ENCODE peak calls at places on chromosomes 5 and 9, in seven cellular contexts. N, M, A, O, X, C and P are unnamed samples.

GRCh38 chr9:96417610-96418073 is 528 bp downstream of the ZNF367 start:
- DNase-seq in N (peak), M (no peak), A (peak), O (peak), X (no peak), C (no peak), P (no peak)

GRCh38 chr9:111621895-111622480 is 9.1 kb upstream of the DNAJC25 start:
- DNase-seq in N (no peak), M (no peak), A (no peak), O (peak), X (no peak), C (peak), P (peak)

GRCh38 chr5:175748650-175749049 is 90.8 kb downstream of the HRH2 start:
- DNase-seq in N (no peak), M (no peak), A (no peak), O (no peak), X (no peak), C (no peak), P (no peak)

GRCh38 chr9:69882998-69883565 is 62.5 kb downstream of the CFAP95 start:
- DNase-seq in N (no peak), M (no peak), A (no peak), O (no peak), X (no peak), C (no peak), P (no peak)

GRCh38 chr5:56440871-56441740 is 208.0 kb upstream of the ANKRD55 start:
- DNase-seq in N (no peak), M (peak), A (no peak), O (no peak), X (peak), C (no peak), P (no peak)

GRCh38 chr5:65334077-65334476 is 147.6 kb downstream of the ADAMTS6 start:
- DNase-seq in N (no peak), M (no peak), A (no peak), O (no peak), X (no peak), C (no peak), P (no peak)

GRCh38 chr5:119470851-119471451 is 18.7 kb downstream of the HSD17B4 start:
- DNase-seq in N (no peak), M (no peak), A (no peak), O (peak), X (no peak), C (peak), P (no peak)

GRCh38 chr9:124855944-124856773 is 2.9 kb downstream of the WDR38 start:
- DNase-seq in N (no peak), M (no peak), A (peak), O (peak), X (no peak), C (no peak), P (no peak)

GRCh38 chr5:173862047-173862477 is 26.1 kb upstream of the CPEB4 start:
- DNase-seq in N (no peak), M (no peak), A (no peak), O (no peak), X (no peak), C (no peak), P (no peak)

GRCh38 chr9:73067074-73067473 is 84.6 kb upstream of the ANXA1 start:
- DNase-seq in N (no peak), M (no peak), A (no peak), O (no peak), X (no peak), C (no peak), P (no peak)

GRCh38 chr5:132468665-132469379 is 21.8 kb downstream of the IRF1 start:
- DNase-seq in N (no peak), M (no peak), A (peak), O (no peak), X (no peak), C (no peak), P (no peak)

GRCh38 chr9:79054500-79054899 is 517.3 kb upstream of the TLE4 start:
- DNase-seq in N (no peak), M (no peak), A (no peak), O (peak), X (no peak), C (no peak), P (no peak)

GRCh38 chr9:32180597-32180996 is 203.8 kb upstream of the ACO1 start:
- DNase-seq in N (no peak), M (no peak), A (no peak), O (no peak), X (no peak), C (no peak), P (no peak)

GRCh38 chr9:84759300-84759750 is 89.8 kb downstream of the NTRK2 start:
- DNase-seq in N (no peak), M (no peak), A (no peak), O (no peak), X (peak), C (peak), P (peak)

GRCh38 chr5:171849585-171850353 is 64.2 kb downstream of the SMIM23 start:
- DNase-seq in N (no peak), M (no peak), A (no peak), O (no peak), X (no peak), C (no peak), P (no peak)

GRCh38 chr5:171852255-171852681 is 66.7 kb downstream of the SMIM23 start:
- DNase-seq in N (no peak), M (no peak), A (no peak), O (no peak), X (no peak), C (no peak), P (no peak)

GRCh38 chr5:171851251-171851650 is 65.6 kb downstream of the SMIM23 start:
- DNase-seq in N (no peak), M (no peak), A (no peak), O (no peak), X (no peak), C (no peak), P (no peak)

GRCh38 chr5:171848911-171849520 is 63.4 kb downstream of the SMIM23 start:
- DNase-seq in N (no peak), M (no peak), A (no peak), O (no peak), X (no peak), C (no peak), P (no peak)

GRCh38 chr5:171850354-171850947 is 64.8 kb downstream of the SMIM23 start:
- DNase-seq in N (no peak), M (no peak), A (no peak), O (no peak), X (no peak), C (no peak), P (no peak)
- TF ChIP-seq CTCF in N (no peak), M (no peak), A (no peak), O (peak), X (peak), C (no peak), P (no peak)

DNA sequence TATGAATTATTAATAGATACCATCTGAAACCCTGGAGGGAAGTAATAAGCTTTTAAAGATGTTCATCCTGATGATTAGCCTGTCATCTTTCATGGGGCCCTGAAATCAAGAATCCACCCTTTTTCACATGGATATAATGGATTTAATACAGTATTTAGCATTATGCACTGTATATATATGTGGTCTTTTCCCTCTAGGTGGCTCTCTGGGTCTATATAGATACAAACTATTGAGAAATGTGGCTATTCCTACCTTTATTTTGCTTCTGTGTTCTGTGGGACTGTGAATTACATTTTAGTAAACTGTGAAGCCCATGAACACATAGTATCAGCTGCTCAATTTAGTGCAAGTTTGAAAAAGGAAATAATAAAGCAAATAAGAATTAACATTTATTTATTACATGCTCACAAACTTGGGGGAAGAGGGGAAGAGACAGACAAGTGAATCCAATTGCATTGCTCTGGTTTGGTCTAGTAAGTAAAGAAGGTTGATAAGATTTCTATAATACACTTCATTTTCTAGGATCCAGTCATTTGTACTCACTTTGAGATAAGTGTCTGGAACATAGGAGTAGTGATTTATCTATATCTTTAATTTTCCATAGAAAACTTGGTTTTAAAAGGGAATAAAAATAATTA is 112.2 kb downstream of the SCAMP1 start:
- DNase-seq in N (no peak), M (no peak), A (no peak), O (no peak), X (no peak), C (no peak), P (no peak)
- TF ChIP-seq CTCF in N (no peak), M (peak), A (no peak), O (no peak), X (no peak), C (peak), P (peak)

DNA sequence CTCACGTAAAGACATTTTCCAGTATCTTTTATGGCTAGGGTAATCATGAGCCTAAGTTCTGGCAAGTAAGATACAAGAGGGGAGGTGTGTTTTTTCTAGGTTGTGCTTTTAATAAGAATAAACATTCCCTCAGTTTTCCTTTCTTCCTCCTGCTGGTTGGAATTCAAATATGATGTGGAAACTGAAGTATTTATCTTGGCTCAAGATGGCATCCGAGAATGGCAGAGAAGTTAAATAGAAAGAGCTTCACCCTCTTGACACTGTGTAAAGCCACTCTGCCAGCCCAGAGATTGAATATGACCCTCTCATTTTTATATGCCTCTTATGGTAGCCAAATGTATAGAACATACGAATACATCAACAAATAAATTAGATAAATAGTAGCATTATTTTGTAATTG is 438.4 kb downstream of the ISL1 start:
- DNase-seq in N (no peak), M (no peak), A (no peak), O (no peak), X (no peak), C (no peak), P (no peak)
- TF ChIP-seq CTCF in N (no peak), M (no peak), A (no peak), O (no peak), X (no peak), C (no peak), P (no peak)

GRCh38 chr5:36300181-36300926 is 1.3 kb downstream of the RANBP3L start:
- DNase-seq in N (no peak), M (peak), A (no peak), O (no peak), X (no peak), C (no peak), P (no peak)

GRCh38 chr5:36304095-36304494 is 2.4 kb upstream of the RANBP3L start:
- DNase-seq in N (no peak), M (no peak), A (no peak), O (no peak), X (no peak), C (no peak), P (no peak)

GRCh38 chr5:36300927-36301540 is 668 bp downstream of the RANBP3L start:
- DNase-seq in N (no peak), M (no peak), A (no peak), O (no peak), X (no peak), C (no peak), P (no peak)

GRCh38 chr5:36301858-36302603 is at the start of gene RANBP3L:
- DNase-seq in N (no peak), M (peak), A (no peak), O (peak), X (no peak), C (peak), P (no peak)

DNA sequence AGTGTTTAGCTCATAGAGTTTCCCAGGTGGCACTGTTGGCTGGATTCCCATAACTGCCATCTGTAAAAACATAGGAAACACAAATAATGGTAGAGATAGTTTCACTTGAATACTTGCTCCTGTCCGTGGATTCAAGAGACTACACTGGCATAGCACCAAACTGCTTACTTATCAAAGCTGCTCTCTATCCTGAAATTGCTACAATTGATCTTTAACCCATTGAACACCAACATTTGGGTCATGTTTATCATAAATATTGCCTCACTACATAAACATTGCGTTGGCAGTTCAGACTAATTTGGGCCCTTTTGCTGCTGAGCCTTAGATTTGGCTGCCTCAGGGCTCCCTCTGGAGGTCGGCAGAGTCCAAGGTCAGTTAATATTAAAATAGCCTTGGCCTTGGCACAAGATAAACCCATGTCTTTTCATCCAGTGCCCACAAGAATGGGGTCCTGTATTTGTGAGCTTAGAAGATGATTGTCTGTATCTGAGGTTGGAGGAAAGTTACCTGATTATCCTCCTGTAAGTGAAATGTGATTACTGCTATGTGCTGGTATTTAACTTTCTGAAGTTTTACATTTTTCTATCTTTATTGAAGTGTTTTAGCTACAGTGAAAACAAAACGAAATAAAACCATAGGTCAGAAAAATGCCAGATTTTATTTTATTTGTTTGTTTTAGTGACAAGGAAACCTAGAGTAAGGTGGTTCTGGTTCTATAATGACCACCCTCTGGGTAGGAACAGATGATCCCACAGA is 4.0 kb upstream of the RANBP3L start:
- DNase-seq in N (no peak), M (peak), A (no peak), O (peak), X (no peak), C (peak), P (peak)
- TF ChIP-seq CTCF in N (peak), M (peak), A (no peak), O (peak), X (peak), C (peak), P (peak)